ENCODE peak calls at places on chromosomes 12 and 14, in nine cellular contexts. S is NB4, R is foreskin fibroblast, E is ovary, L is coronary artery, B is IMR-90, V is prostate gland, Y is tibial artery, F is transverse colon. H is an unnamed sample.
A peak's percentile ranks its signal among the peaks of the same experiment; 100 is the strongest.

GRCh38 chr12:78018146-78018910 is 187.6 kb downstream of the NAV3 start:
- DNase-seq in S (no peak), R (no peak), E (no peak), L (no peak), B (peak; percentile 66), V (no peak), Y (no peak), F (no peak), H (no peak)

GRCh38 chr12:3990356-3990975 is 117.3 kb upstream of the PARP11 start:
- DNase-seq in S (no peak), R (no peak), E (no peak), L (no peak), B (no peak), V (no peak), Y (no peak), F (no peak), H (no peak)

GRCh38 chr12:95548056-95548538 is 3.2 kb downstream of the USP44 start:
- DNase-seq in S (no peak), R (peak; percentile 62), E (peak; percentile 46), L (peak; percentile 76), B (no peak), V (peak; percentile 9), Y (no peak), F (peak; percentile 34), H (no peak)

GRCh38 chr14:101823511-101824120 is 62.1 kb downstream of the PPP2R5C start:
- DNase-seq in S (no peak), R (peak; percentile 56), E (no peak), L (no peak), B (no peak), V (no peak), Y (no peak), F (peak; percentile 60), H (peak; percentile 18)

GRCh38 chr12:51244269-51244668 is 5.6 kb downstream of the DAZAP2 start:
- DNase-seq in S (no peak), R (peak; percentile 56), E (no peak), L (no peak), B (peak; percentile 40), V (no peak), Y (no peak), F (no peak), H (no peak)

GRCh38 chr12:62438098-62438692 is 28.4 kb upstream of the MON2 start:
- DNase-seq in S (peak; percentile 73), R (peak; percentile 78), E (peak; percentile 33), L (no peak), B (peak; percentile 53), V (peak; percentile 54), Y (no peak), F (peak; percentile 60), H (peak; percentile 38)

GRCh38 chr12:89286506-89286905 is 65.8 kb downstream of the DUSP6 start:
- DNase-seq in S (no peak), R (no peak), E (no peak), L (no peak), B (no peak), V (no peak), Y (no peak), F (no peak), H (no peak)

GRCh38 chr14:104268725-104269436 is 130.5 kb downstream of the KIF26A start:
- DNase-seq in S (no peak), R (no peak), E (peak; percentile 17), L (peak; percentile 63), B (no peak), V (no peak), Y (peak; percentile 40), F (peak; percentile 4), H (no peak)

GRCh38 chr12:69196302-69197288 is 42.8 kb upstream of the CPSF6 start:
- DNase-seq in S (peak; percentile 16), R (peak; percentile 24), E (no peak), L (no peak), B (peak; percentile 9), V (no peak), Y (no peak), F (peak; percentile 11), H (peak; percentile 27)

GRCh38 chr14:97380539-97380941 is 583.4 kb downstream of the VRK1 start:
- DNase-seq in S (no peak), R (no peak), E (no peak), L (no peak), B (no peak), V (no peak), Y (no peak), F (no peak), H (peak; percentile 64)

GRCh38 chr12:9756756-9757155 is 3.9 kb downstream of the CD69 start:
- DNase-seq in S (no peak), R (no peak), E (no peak), L (no peak), B (no peak), V (no peak), Y (no peak), F (no peak), H (no peak)

GRCh38 chr12:9753042-9753820 is 7.5 kb downstream of the CD69 start:
- DNase-seq in S (no peak), R (no peak), E (no peak), L (no peak), B (no peak), V (no peak), Y (no peak), F (no peak), H (no peak)

GRCh38 chr12:9754097-9754964 is 6.4 kb downstream of the CD69 start:
- DNase-seq in S (no peak), R (no peak), E (no peak), L (no peak), B (no peak), V (no peak), Y (no peak), F (no peak), H (no peak)

GRCh38 chr12:9756174-9756573 is 4.5 kb downstream of the CD69 start:
- DNase-seq in S (no peak), R (no peak), E (no peak), L (no peak), B (no peak), V (no peak), Y (no peak), F (no peak), H (no peak)

GRCh38 chr12:9754984-9755383 is 5.7 kb downstream of the CD69 start:
- DNase-seq in S (no peak), R (no peak), E (no peak), L (no peak), B (no peak), V (no peak), Y (no peak), F (no peak), H (no peak)
- H3K4me3 ChIP-seq in S (no peak overlapping the region), R (no peak overlapping the region), E (no peak overlapping the region), L (no peak overlapping the region), B (no peak overlapping the region), V (no peak overlapping the region), Y (no peak overlapping the region), F (no peak overlapping the region), H (no peak overlapping the region)

DNA sequence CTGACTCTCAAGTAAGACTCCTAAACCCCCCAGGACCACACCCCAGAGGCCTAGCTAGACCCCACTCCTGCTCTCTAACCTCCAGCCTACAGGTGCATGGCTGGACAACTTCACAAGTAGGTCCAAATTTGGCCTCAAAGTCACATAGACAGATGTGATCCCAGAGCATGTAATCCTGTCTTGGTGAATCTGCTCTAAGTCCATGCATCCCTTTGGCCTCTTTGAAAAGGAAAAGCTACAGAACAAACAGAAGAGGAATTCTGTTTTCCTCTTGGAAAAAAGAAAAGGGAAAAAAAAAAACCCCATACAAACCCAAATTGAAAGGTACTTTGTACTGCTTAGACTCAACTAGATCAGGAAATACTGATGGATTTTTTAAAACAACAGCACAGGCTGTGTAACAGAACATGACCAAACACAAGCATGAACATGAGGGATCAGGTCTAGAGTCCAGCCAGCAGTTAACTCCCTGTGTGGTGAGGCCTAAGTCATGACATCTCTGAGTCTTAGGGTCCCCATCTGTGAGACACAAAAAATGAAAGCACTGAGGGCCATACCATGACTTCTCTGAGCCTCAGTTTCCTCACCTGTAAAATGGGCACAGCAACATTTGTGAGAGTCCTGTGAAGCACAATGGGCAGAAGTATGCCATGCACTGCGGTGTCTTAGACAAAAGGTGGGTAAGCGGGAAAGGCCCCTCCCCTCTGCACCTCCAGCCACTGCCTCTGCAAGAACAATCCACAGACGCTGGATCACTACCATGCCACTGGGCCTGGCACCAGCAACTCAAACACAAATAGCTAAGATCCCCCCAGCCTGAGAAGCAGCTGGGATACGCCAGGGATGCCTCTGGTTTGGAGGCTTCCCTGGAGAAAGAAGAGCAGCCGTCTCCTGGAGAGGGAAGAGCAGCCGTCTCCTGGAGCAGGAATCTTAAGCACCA is 9.9 kb downstream of the PITPNM2 start:
- DNase-seq in S (no peak), R (no peak), E (no peak), L (no peak), B (no peak), V (no peak), Y (no peak), F (no peak), H (no peak)
- H3K4me3 ChIP-seq in S (no peak overlapping the region), R (no peak overlapping the region), E (no peak overlapping the region), L (peak overlapping the region; percentile 3), B (no peak overlapping the region), V (no peak overlapping the region), Y (no peak overlapping the region), F (no peak overlapping the region), H (no peak overlapping the region)

DNA sequence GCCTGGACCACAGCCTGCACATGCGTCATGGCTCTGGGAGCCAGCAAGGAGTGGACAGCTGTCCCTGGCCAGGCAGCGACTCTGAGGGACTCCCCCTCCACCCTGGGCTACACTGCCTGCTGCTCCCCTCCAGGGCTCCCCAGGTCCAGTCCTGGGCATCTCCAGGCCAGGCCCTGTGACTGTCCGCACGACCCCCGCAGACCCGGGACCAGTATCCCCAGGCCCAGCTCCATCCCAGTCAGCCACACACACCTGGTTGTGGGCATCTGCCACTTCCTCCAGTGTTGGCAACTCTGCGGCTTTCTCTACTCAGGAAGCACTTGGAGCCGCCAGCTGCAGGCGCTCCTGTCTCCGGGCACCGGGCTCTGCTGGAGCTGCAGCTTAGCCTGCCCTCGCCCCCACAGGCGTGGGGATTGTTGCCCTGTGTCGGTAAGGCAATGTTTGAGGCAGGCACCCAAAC is 2.4 kb downstream of the ULK1 start:
- DNase-seq in S (no peak), R (no peak), E (no peak), L (no peak), B (no peak), V (no peak), Y (no peak), F (no peak), H (no peak)
- H3K4me3 ChIP-seq in S (no peak overlapping the region), R (peak overlapping the region; percentile 65), E (peak overlapping the region; percentile 60), L (peak overlapping the region; percentile 81), B (no peak overlapping the region), V (peak overlapping the region; percentile 62), Y (peak overlapping the region; percentile 82), F (peak overlapping the region; percentile 64), H (peak overlapping the region; percentile 61)

GRCh38 chr12:108515916-108516315 is 839 bp downstream of the FICD start:
- DNase-seq in S (peak; percentile 49), R (peak; percentile 8), E (no peak), L (no peak), B (no peak), V (no peak), Y (no peak), F (no peak), H (no peak)

GRCh38 chr12:108511633-108512540 is 3.2 kb upstream of the FICD start:
- DNase-seq in S (peak; percentile 88), R (peak; percentile 82), E (peak; percentile 71), L (no peak), B (peak; percentile 65), V (peak; percentile 46), Y (peak; percentile 77), F (peak; percentile 75), H (peak; percentile 63)

GRCh38 chr12:108514973-108515814 is at the start of gene FICD:
- DNase-seq in S (peak; percentile 100), R (peak; percentile 100), E (peak; percentile 100), L (peak; percentile 100), B (peak; percentile 96), V (peak; percentile 99), Y (peak; percentile 100), F (peak; percentile 100), H (peak; percentile 97)

GRCh38 chr12:108516511-108517275 is 1.6 kb downstream of the FICD start:
- DNase-seq in S (peak; percentile 62), R (peak; percentile 45), E (no peak), L (no peak), B (no peak), V (no peak), Y (no peak), F (no peak), H (no peak)

GRCh38 chr12:108514468-108514972 is 557 bp upstream of the FICD start:
- DNase-seq in S (no peak), R (no peak), E (no peak), L (no peak), B (no peak), V (no peak), Y (no peak), F (no peak), H (no peak)
- H3K4me3 ChIP-seq in S (peak overlapping the region; percentile 58), R (peak overlapping the region; percentile 95), E (peak overlapping the region; percentile 26), L (peak overlapping the region; percentile 75), B (peak overlapping the region; percentile 41), V (peak overlapping the region; percentile 59), Y (peak overlapping the region; percentile 72), F (peak overlapping the region; percentile 79), H (peak overlapping the region; percentile 26)

H was measured in bronchial epithelial cell.